ENCODE peak calls at places on chromosomes 3 and 15, in seven cellular contexts. One of them, this sample, is unnamed.

GRCh38 chr3:176663376-176663775 is 533.9 kb downstream of the TBL1XR1 start:
- DNase-seq in SJSA1: no peak
- DNase-seq in left ventricle myocardium inferior: no peak
- DNase-seq in GM06990: no peak
- DNase-seq in mesendoderm: peak; percentile 8
- DNase-seq in glomerular endothelial cell: no peak
- DNase-seq in stimulated activated CD4-positive, alpha-beta T cell treated with anti-CD3 and anti-CD28 coated beads, Interleukin-1b, Interleukin-23, amount 100 ng/mL, for 1 hour: no peak
- DNase-seq in this sample: peak; percentile 59

GRCh38 chr15:81265944-81266775 is 57.8 kb downstream of the STARD5 start:
- DNase-seq in stimulated activated CD4-positive, alpha-beta T cell treated with anti-CD3 and anti-CD28 coated beads, Interleukin-1b, Interleukin-23, amount 100 ng/mL, for 1 hour: peak; percentile 60
- DNase-seq in SJSA1: peak; percentile 62
- DNase-seq in left ventricle myocardium inferior: peak; percentile 78
- DNase-seq in glomerular endothelial cell: peak; percentile 64
- DNase-seq in mesendoderm: peak; percentile 86
- DNase-seq in GM06990: peak; percentile 59
- DNase-seq in this sample: peak; percentile 42

GRCh38 chr3:141812091-141812490 is 48.9 kb downstream of the GRK7 start:
- DNase-seq in glomerular endothelial cell: no peak
- DNase-seq in mesendoderm: no peak
- DNase-seq in GM06990: no peak
- DNase-seq in SJSA1: no peak
- DNase-seq in left ventricle myocardium inferior: no peak
- DNase-seq in stimulated activated CD4-positive, alpha-beta T cell treated with anti-CD3 and anti-CD28 coated beads, Interleukin-1b, Interleukin-23, amount 100 ng/mL, for 1 hour: no peak
- DNase-seq in this sample: peak; percentile 75

GRCh38 chr15:82750831-82751181 is 41.1 kb upstream of the AP3B2 start:
- DNase-seq in glomerular endothelial cell: no peak
- DNase-seq in left ventricle myocardium inferior: no peak
- DNase-seq in mesendoderm: no peak
- DNase-seq in stimulated activated CD4-positive, alpha-beta T cell treated with anti-CD3 and anti-CD28 coated beads, Interleukin-1b, Interleukin-23, amount 100 ng/mL, for 1 hour: no peak
- DNase-seq in GM06990: no peak
- DNase-seq in SJSA1: no peak
- DNase-seq in this sample: no peak

GRCh38 chr3:62051506-62051905 is 321.8 kb downstream of the FEZF2 start:
- DNase-seq in mesendoderm: peak; percentile 56
- DNase-seq in GM06990: no peak
- DNase-seq in glomerular endothelial cell: peak; percentile 9
- DNase-seq in stimulated activated CD4-positive, alpha-beta T cell treated with anti-CD3 and anti-CD28 coated beads, Interleukin-1b, Interleukin-23, amount 100 ng/mL, for 1 hour: no peak
- DNase-seq in left ventricle myocardium inferior: no peak
- DNase-seq in SJSA1: no peak
- DNase-seq in this sample: no peak

GRCh38 chr3:14853280-14853956 is 34.7 kb downstream of the FGD5 start:
- DNase-seq in mesendoderm: peak; percentile 49
- DNase-seq in GM06990: no peak
- DNase-seq in left ventricle myocardium inferior: no peak
- DNase-seq in SJSA1: no peak
- DNase-seq in stimulated activated CD4-positive, alpha-beta T cell treated with anti-CD3 and anti-CD28 coated beads, Interleukin-1b, Interleukin-23, amount 100 ng/mL, for 1 hour: no peak
- DNase-seq in glomerular endothelial cell: no peak
- DNase-seq in this sample: no peak

GRCh38 chr3:39668420-39668819 is 141.0 kb upstream of the MYRIP start:
- DNase-seq in left ventricle myocardium inferior: no peak
- DNase-seq in GM06990: peak; percentile 5
- DNase-seq in stimulated activated CD4-positive, alpha-beta T cell treated with anti-CD3 and anti-CD28 coated beads, Interleukin-1b, Interleukin-23, amount 100 ng/mL, for 1 hour: no peak
- DNase-seq in SJSA1: peak; percentile 2
- DNase-seq in glomerular endothelial cell: peak; percentile 31
- DNase-seq in mesendoderm: peak; percentile 66
- DNase-seq in this sample: peak; percentile 20

GRCh38 chr3:16865335-16865734 is 19.4 kb upstream of the PLCL2 start:
- DNase-seq in glomerular endothelial cell: no peak
- DNase-seq in stimulated activated CD4-positive, alpha-beta T cell treated with anti-CD3 and anti-CD28 coated beads, Interleukin-1b, Interleukin-23, amount 100 ng/mL, for 1 hour: no peak
- DNase-seq in GM06990: no peak
- DNase-seq in SJSA1: no peak
- DNase-seq in left ventricle myocardium inferior: no peak
- DNase-seq in mesendoderm: no peak
- DNase-seq in this sample: peak; percentile 62

GRCh38 chr15:56806147-56806536 is 72.8 kb upstream of the ZNF280D start:
- DNase-seq in stimulated activated CD4-positive, alpha-beta T cell treated with anti-CD3 and anti-CD28 coated beads, Interleukin-1b, Interleukin-23, amount 100 ng/mL, for 1 hour: no peak
- DNase-seq in SJSA1: no peak
- DNase-seq in glomerular endothelial cell: peak; percentile 48
- DNase-seq in left ventricle myocardium inferior: no peak
- DNase-seq in GM06990: peak; percentile 9
- DNase-seq in mesendoderm: no peak
- DNase-seq in this sample: no peak

GRCh38 chr15:64426845-64427465 is 33.4 kb upstream of the ZNF609 start:
- DNase-seq in mesendoderm: peak; percentile 10
- DNase-seq in GM06990: no peak
- DNase-seq in SJSA1: peak; percentile 20
- DNase-seq in glomerular endothelial cell: no peak
- DNase-seq in stimulated activated CD4-positive, alpha-beta T cell treated with anti-CD3 and anti-CD28 coated beads, Interleukin-1b, Interleukin-23, amount 100 ng/mL, for 1 hour: no peak
- DNase-seq in left ventricle myocardium inferior: no peak
- DNase-seq in this sample: peak; percentile 16

GRCh38 chr15:58487041-58487723 is 55.4 kb downstream of the LIPC start:
- DNase-seq in glomerular endothelial cell: no peak
- DNase-seq in GM06990: no peak
- DNase-seq in SJSA1: no peak
- DNase-seq in mesendoderm: no peak
- DNase-seq in stimulated activated CD4-positive, alpha-beta T cell treated with anti-CD3 and anti-CD28 coated beads, Interleukin-1b, Interleukin-23, amount 100 ng/mL, for 1 hour: no peak
- DNase-seq in left ventricle myocardium inferior: no peak
- DNase-seq in this sample: no peak

This sample was measured in astrocyte.